ENCODE peak calls at places on chromosomes 7 and 10, in nine cellular contexts. I is ELR, Q is cardiac muscle cell, A is fibroblast of lung, R is left cardiac atrium, M is choroid plexus epithelial cell, F is sigmoid colon, N is GM12865, P is non-pigmented ciliary epithelial cell. S is an unnamed sample.

GRCh38 chr10:71075759-71076472 is 136.5 kb upstream of the UNC5B start:
- DNase-seq in I (no peak), Q (no peak), A (no peak), R (no peak), M (no peak), F (peak), N (no peak), P (no peak), S (no peak)

GRCh38 chr10:7971949-7972348 is 82.5 kb upstream of the GATA3 start:
- DNase-seq in I (peak), Q (no peak), A (no peak), R (no peak), M (no peak), F (no peak), N (no peak), P (no peak), S (peak)

GRCh38 chr7:27110977-27111752 is 8.7 kb upstream of the HOXA2 start:
- DNase-seq in I (peak), Q (no peak), A (peak), R (no peak), M (no peak), F (peak), N (no peak), P (no peak), S (peak)

GRCh38 chr10:36759111-36759805 is 366.1 kb upstream of the ANKRD30A start:
- DNase-seq in I (peak), Q (no peak), A (peak), R (no peak), M (peak), F (no peak), N (no peak), P (peak), S (no peak)

GRCh38 chr7:200704-201103 is 8.3 kb downstream of the FAM20C start:
- DNase-seq in I (no peak), Q (no peak), A (no peak), R (no peak), M (no peak), F (no peak), N (no peak), P (no peak), S (no peak)

GRCh38 chr10:124181656-124182055 is 88.3 kb upstream of the CHST15 start:
- DNase-seq in I (no peak), Q (no peak), A (no peak), R (no peak), M (no peak), F (no peak), N (no peak), P (no peak), S (no peak)

GRCh38 chr7:32126843-32127242 is 56.6 kb upstream of the PDE1C start:
- DNase-seq in I (no peak), Q (no peak), A (no peak), R (no peak), M (no peak), F (no peak), N (no peak), P (no peak), S (no peak)

GRCh38 chr7:157464111-157464970 is 127.5 kb downstream of the DNAJB6 start:
- DNase-seq in I (no peak), Q (no peak), A (no peak), R (no peak), M (no peak), F (no peak), N (no peak), P (no peak), S (no peak)

GRCh38 chr10:79230563-79231249 is 116.6 kb upstream of the PPIF start:
- DNase-seq in I (no peak), Q (no peak), A (no peak), R (no peak), M (no peak), F (no peak), N (no peak), P (no peak), S (no peak)

GRCh38 chr10:110481948-110482347 is 15.8 kb upstream of the DUSP5 start:
- DNase-seq in I (peak), Q (no peak), A (no peak), R (no peak), M (no peak), F (no peak), N (no peak), P (no peak), S (no peak)

GRCh38 chr7:135368416-135369186 is 135.0 kb downstream of the STRA8 start:
- DNase-seq in I (no peak), Q (no peak), A (no peak), R (no peak), M (no peak), F (no peak), N (no peak), P (no peak), S (no peak)

GRCh38 chr10:132606536-132607316 is 69.1 kb downstream of the INPP5A start:
- DNase-seq in I (no peak), Q (peak), A (peak), R (peak), M (peak), F (peak), N (no peak), P (no peak), S (no peak)

GRCh38 chr7:70568674-70569334 is 563.1 kb upstream of the GALNT17 start:
- DNase-seq in I (no peak), Q (peak), A (no peak), R (peak), M (no peak), F (no peak), N (no peak), P (no peak), S (no peak)

GRCh38 chr7:115007751-115008150 is 85.9 kb downstream of the MDFIC start:
- DNase-seq in I (no peak), Q (no peak), A (no peak), R (peak), M (no peak), F (no peak), N (no peak), P (no peak), S (no peak)

GRCh38 chr7:52851547-52851946 is 183.9 kb upstream of the POM121L12 start:
- DNase-seq in I (no peak), Q (no peak), A (no peak), R (no peak), M (no peak), F (no peak), N (no peak), P (no peak), S (no peak)

GRCh38 chr10:60343254-60343653 is 46.4 kb downstream of the ANK3 start:
- DNase-seq in I (peak), Q (no peak), A (peak), R (no peak), M (peak), F (no peak), N (no peak), P (no peak), S (no peak)

GRCh38 chr10:80444124-80444523 is 10.0 kb upstream of the TSPAN14 start:
- DNase-seq in I (no peak), Q (no peak), A (no peak), R (no peak), M (no peak), F (no peak), N (no peak), P (no peak), S (no peak)

GRCh38 chr10:60963441-60964256 is 19.7 kb upstream of the RHOBTB1 start:
- DNase-seq in I (peak), Q (no peak), A (peak), R (no peak), M (peak), F (no peak), N (no peak), P (no peak), S (peak)

GRCh38 chr10:6019010-6019782 is 41.9 kb upstream of the IL15RA start:
- DNase-seq in I (no peak), Q (no peak), A (no peak), R (no peak), M (no peak), F (no peak), N (no peak), P (no peak), S (no peak)